ENCODE peak calls at places on chromosomes 5 and 9, in six cellular contexts. One of them, this sample, is unnamed.

GRCh38 chr5:97778451-97778850 is 595.4 kb upstream of the RIOK2 start:
- DNase-seq in IMR-90: peak
- DNase-seq in uterus: no peak
- DNase-seq in tibial nerve: no peak
- DNase-seq in adrenal gland: no peak
- DNase-seq in heart right ventricle: no peak
- DNase-seq in this sample: no peak

GRCh38 chr5:132408456-132408855 is 38.9 kb downstream of the SLC22A5 start:
- DNase-seq in IMR-90: no peak
- DNase-seq in uterus: no peak
- DNase-seq in tibial nerve: no peak
- DNase-seq in adrenal gland: no peak
- DNase-seq in heart right ventricle: no peak
- DNase-seq in this sample: no peak

GRCh38 chr5:36373527-36374086 is 71.9 kb upstream of the RANBP3L start:
- DNase-seq in IMR-90: peak
- DNase-seq in uterus: peak
- DNase-seq in tibial nerve: peak
- DNase-seq in adrenal gland: peak
- DNase-seq in heart right ventricle: peak
- DNase-seq in this sample: peak

GRCh38 chr5:40066616-40067015 is 613.1 kb upstream of the PTGER4 start:
- DNase-seq in IMR-90: no peak
- DNase-seq in uterus: no peak
- DNase-seq in tibial nerve: no peak
- DNase-seq in adrenal gland: no peak
- DNase-seq in heart right ventricle: no peak
- DNase-seq in this sample: no peak

GRCh38 chr9:84832453-84832852 is 162.9 kb downstream of the NTRK2 start:
- DNase-seq in IMR-90: no peak
- DNase-seq in uterus: no peak
- DNase-seq in tibial nerve: no peak
- DNase-seq in adrenal gland: no peak
- DNase-seq in heart right ventricle: no peak
- DNase-seq in this sample: no peak

GRCh38 chr9:37917801-37918664 is 14.1 kb upstream of the SLC25A51 start:
- DNase-seq in IMR-90: no peak
- DNase-seq in uterus: no peak
- DNase-seq in tibial nerve: no peak
- DNase-seq in adrenal gland: no peak
- DNase-seq in heart right ventricle: no peak
- DNase-seq in this sample: no peak

GRCh38 chr5:104937591-104937990 is 1375.0 kb upstream of the NUDT12 start:
- DNase-seq in IMR-90: no peak
- DNase-seq in uterus: no peak
- DNase-seq in tibial nerve: no peak
- DNase-seq in adrenal gland: no peak
- DNase-seq in heart right ventricle: no peak
- DNase-seq in this sample: no peak

GRCh38 chr5:174303437-174304045 is 258.0 kb downstream of the NSG2 start:
- DNase-seq in IMR-90: no peak
- DNase-seq in uterus: no peak
- DNase-seq in tibial nerve: no peak
- DNase-seq in adrenal gland: no peak
- DNase-seq in heart right ventricle: no peak
- DNase-seq in this sample: no peak

GRCh38 chr9:82553654-82554366 is 509.1 kb downstream of the RASEF start:
- DNase-seq in IMR-90: peak
- DNase-seq in uterus: no peak
- DNase-seq in tibial nerve: no peak
- DNase-seq in adrenal gland: no peak
- DNase-seq in heart right ventricle: no peak
- DNase-seq in this sample: no peak

GRCh38 chr9:36306481-36307306 is 48.4 kb upstream of the GNE start:
- DNase-seq in IMR-90: peak
- DNase-seq in uterus: no peak
- DNase-seq in tibial nerve: no peak
- DNase-seq in adrenal gland: no peak
- DNase-seq in heart right ventricle: no peak
- DNase-seq in this sample: no peak

GRCh38 chr9:69085523-69086283 is 50.2 kb downstream of the FXN start:
- DNase-seq in IMR-90: peak
- DNase-seq in uterus: no peak
- DNase-seq in tibial nerve: no peak
- DNase-seq in adrenal gland: no peak
- DNase-seq in heart right ventricle: no peak
- DNase-seq in this sample: no peak

GRCh38 chr5:83363111-83363510 is 108.4 kb upstream of the VCAN start:
- DNase-seq in IMR-90: no peak
- DNase-seq in uterus: no peak
- DNase-seq in tibial nerve: no peak
- DNase-seq in adrenal gland: no peak
- DNase-seq in heart right ventricle: no peak
- DNase-seq in this sample: no peak

GRCh38 chr9:84138543-84138942 is 157.9 kb downstream of the RMI1 start:
- DNase-seq in IMR-90: no peak
- DNase-seq in uterus: no peak
- DNase-seq in tibial nerve: no peak
- DNase-seq in adrenal gland: no peak
- DNase-seq in heart right ventricle: no peak
- DNase-seq in this sample: no peak

GRCh38 chr5:94228791-94229190 is 389.6 kb downstream of the KIAA0825 start:
- DNase-seq in IMR-90: no peak
- DNase-seq in uterus: no peak
- DNase-seq in tibial nerve: no peak
- DNase-seq in adrenal gland: no peak
- DNase-seq in heart right ventricle: no peak
- DNase-seq in this sample: no peak

GRCh38 chr9:4798281-4798680 is 5.5 kb downstream of the RCL1 start:
- DNase-seq in IMR-90: no peak
- DNase-seq in uterus: no peak
- DNase-seq in tibial nerve: no peak
- DNase-seq in adrenal gland: no peak
- DNase-seq in heart right ventricle: no peak
- DNase-seq in this sample: no peak

GRCh38 chr5:34042302-34042701 is 711 bp downstream of the C1QTNF3 start:
- DNase-seq in IMR-90: no peak
- DNase-seq in uterus: no peak
- DNase-seq in tibial nerve: no peak
- DNase-seq in adrenal gland: peak
- DNase-seq in heart right ventricle: no peak
- DNase-seq in this sample: no peak

GRCh38 chr9:135320943-135321342 is 158.6 kb upstream of the PPP1R26 start:
- DNase-seq in IMR-90: no peak
- DNase-seq in uterus: no peak
- DNase-seq in tibial nerve: no peak
- DNase-seq in adrenal gland: no peak
- DNase-seq in heart right ventricle: no peak
- DNase-seq in this sample: no peak

GRCh38 chr5:109743770-109744212 is 54.1 kb downstream of the MAN2A1 start:
- DNase-seq in IMR-90: peak
- DNase-seq in uterus: no peak
- DNase-seq in tibial nerve: no peak
- DNase-seq in adrenal gland: peak
- DNase-seq in heart right ventricle: no peak
- DNase-seq in this sample: no peak

GRCh38 chr9:137960496-137960895 is 82.9 kb downstream of the CACNA1B start:
- DNase-seq in IMR-90: no peak
- DNase-seq in uterus: no peak
- DNase-seq in tibial nerve: no peak
- DNase-seq in adrenal gland: no peak
- DNase-seq in heart right ventricle: no peak
- DNase-seq in this sample: no peak

GRCh38 chr9:19782005-19782404 is 6.8 kb downstream of the SLC24A2 start:
- DNase-seq in IMR-90: no peak
- DNase-seq in uterus: no peak
- DNase-seq in tibial nerve: no peak
- DNase-seq in adrenal gland: no peak
- DNase-seq in heart right ventricle: no peak
- DNase-seq in this sample: no peak

GRCh38 chr5:54207566-54207965 is 102.8 kb downstream of the ARL15 start:
- DNase-seq in IMR-90: no peak
- DNase-seq in uterus: no peak
- DNase-seq in tibial nerve: no peak
- DNase-seq in adrenal gland: no peak
- DNase-seq in heart right ventricle: no peak
- DNase-seq in this sample: no peak

GRCh38 chr9:708182-708555 is 133.3 kb upstream of the DMRT1 start:
- DNase-seq in IMR-90: no peak
- DNase-seq in uterus: no peak
- DNase-seq in tibial nerve: no peak
- DNase-seq in adrenal gland: no peak
- DNase-seq in heart right ventricle: no peak
- DNase-seq in this sample: no peak
- H3K27ac ChIP-seq in IMR-90: peak
- H3K27ac ChIP-seq in uterus: peak
- H3K27ac ChIP-seq in tibial nerve: no peak
- H3K27ac ChIP-seq in adrenal gland: no peak
- H3K27ac ChIP-seq in heart right ventricle: peak
- H3K27ac ChIP-seq in this sample: peak

DNA sequence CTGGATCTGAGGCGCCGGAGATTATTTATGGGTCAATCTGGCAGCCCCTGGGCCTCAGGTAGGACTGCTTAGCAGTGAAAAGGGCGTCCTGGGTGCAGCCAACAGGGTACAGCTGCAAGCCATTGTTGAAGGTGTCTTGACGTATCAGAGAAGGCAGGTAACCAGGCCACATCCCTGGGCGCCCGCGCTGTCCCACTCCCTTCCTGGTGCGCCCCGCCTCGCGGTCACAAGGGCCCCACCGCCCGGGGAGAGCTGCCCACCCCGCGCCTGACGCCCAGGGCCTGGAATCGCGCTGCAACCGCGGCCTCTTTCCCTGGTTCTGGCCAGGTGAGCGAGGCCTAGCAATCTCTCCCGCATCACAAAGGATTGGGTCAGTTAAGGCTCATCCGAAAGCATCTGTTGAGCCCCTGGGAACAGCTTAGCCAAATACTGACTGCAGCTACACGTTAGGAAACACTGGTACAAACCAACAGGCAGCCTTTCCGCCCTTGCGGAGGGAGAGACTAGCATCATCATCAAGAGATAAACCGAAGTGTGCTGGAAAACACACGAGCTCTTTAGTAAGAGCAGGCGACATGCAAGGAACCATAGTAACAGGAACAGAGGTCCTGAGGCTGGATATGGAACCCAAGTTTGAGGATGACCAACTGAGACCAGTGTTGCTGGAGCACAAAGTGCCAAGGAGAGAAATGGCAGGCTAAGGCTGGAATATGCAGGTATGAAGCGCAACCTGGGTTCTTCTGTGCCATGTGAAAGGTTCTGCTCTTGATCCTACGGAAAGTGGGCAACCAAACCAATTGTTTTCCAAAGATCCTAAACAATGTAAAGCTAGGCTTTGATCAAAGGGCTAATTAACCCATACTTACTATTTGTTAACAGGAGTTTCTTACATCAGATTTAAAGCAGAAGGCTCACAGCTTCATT is 3.5 kb downstream of the RPS23 start:
- DNase-seq in IMR-90: no peak
- DNase-seq in uterus: no peak
- DNase-seq in tibial nerve: no peak
- DNase-seq in adrenal gland: no peak
- DNase-seq in heart right ventricle: no peak
- DNase-seq in this sample: no peak
- TF ChIP-seq CTCF in IMR-90: no peak
- TF ChIP-seq CTCF in uterus: no peak
- TF ChIP-seq CTCF in tibial nerve: no peak
- TF ChIP-seq CTCF in adrenal gland: no peak
- TF ChIP-seq CTCF in heart right ventricle: no peak
- TF ChIP-seq CTCF in this sample: no peak

DNA sequence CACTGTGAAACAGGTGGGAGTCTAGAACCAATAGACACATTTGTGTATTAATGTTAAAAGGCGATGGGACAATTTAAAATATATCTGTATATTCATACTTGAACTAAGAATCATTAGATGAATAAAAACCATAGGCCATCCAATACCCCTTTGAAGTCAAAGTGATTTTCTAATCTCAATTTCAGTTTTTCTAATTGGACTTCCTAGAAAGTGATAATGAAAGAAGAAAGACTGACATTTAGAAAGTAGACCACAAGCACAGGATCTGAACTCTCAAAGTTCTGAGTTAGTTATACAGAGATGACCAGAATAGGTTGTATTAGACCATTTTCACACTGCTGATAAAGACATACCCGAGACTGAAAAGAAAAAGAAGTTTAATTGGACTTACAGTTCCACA is 412.8 kb upstream of the PIK3R1 start:
- DNase-seq in IMR-90: no peak
- DNase-seq in uterus: no peak
- DNase-seq in tibial nerve: no peak
- DNase-seq in adrenal gland: no peak
- DNase-seq in heart right ventricle: no peak
- DNase-seq in this sample: no peak
- H3K27ac ChIP-seq in IMR-90: no peak
- H3K27ac ChIP-seq in uterus: no peak
- H3K27ac ChIP-seq in tibial nerve: no peak
- H3K27ac ChIP-seq in adrenal gland: no peak
- H3K27ac ChIP-seq in heart right ventricle: no peak
- H3K27ac ChIP-seq in this sample: no peak

GRCh38 chr9:92242779-92243136 is 50.7 kb downstream of the IARS1 start:
- DNase-seq in IMR-90: no peak
- DNase-seq in uterus: no peak
- DNase-seq in tibial nerve: no peak
- DNase-seq in adrenal gland: no peak
- DNase-seq in heart right ventricle: no peak
- DNase-seq in this sample: no peak

GRCh38 chr9:92247296-92247695 is 46.2 kb downstream of the IARS1 start:
- DNase-seq in IMR-90: peak
- DNase-seq in uterus: no peak
- DNase-seq in tibial nerve: no peak
- DNase-seq in adrenal gland: no peak
- DNase-seq in heart right ventricle: no peak
- DNase-seq in this sample: no peak

GRCh38 chr9:92245005-92245797 is 48.3 kb downstream of the IARS1 start:
- DNase-seq in IMR-90: peak
- DNase-seq in uterus: no peak
- DNase-seq in tibial nerve: no peak
- DNase-seq in adrenal gland: no peak
- DNase-seq in heart right ventricle: no peak
- DNase-seq in this sample: no peak

GRCh38 chr9:92236915-92237314 is 56.6 kb downstream of the IARS1 start:
- DNase-seq in IMR-90: no peak
- DNase-seq in uterus: no peak
- DNase-seq in tibial nerve: no peak
- DNase-seq in adrenal gland: no peak
- DNase-seq in heart right ventricle: no peak
- DNase-seq in this sample: no peak

DNA sequence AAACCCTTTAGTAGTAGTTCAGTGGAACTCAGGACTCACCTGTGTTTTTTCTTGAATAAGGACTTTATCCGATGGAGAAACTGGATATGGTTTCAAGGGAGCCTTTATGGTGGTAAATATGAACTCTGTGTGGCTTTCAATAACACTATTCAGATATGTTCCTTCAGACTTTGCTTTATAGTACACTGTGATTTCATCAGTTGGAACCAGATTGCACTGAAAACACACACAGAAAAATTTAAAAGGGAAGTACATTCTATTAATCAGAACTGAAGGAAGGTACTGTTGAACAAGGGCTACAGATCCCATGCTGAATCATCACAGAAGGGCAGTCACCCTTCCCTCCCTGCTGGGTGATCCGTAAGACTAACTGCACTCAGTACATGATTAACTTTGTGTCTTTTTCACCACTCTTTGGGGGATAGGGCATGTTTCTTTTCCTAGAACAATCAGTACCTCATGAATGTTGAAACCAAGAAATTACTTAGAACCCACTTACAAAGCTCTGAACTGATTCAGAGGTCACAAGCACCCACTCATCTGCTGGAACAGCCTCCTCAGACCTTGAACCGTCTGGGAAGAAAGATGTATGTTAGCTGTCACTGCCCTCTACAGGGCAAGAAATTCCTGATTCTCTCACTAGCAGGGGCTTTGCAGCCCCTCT is 51.2 kb downstream of the IARS1 start:
- DNase-seq in IMR-90: peak
- DNase-seq in uterus: peak
- DNase-seq in tibial nerve: no peak
- DNase-seq in adrenal gland: peak
- DNase-seq in heart right ventricle: no peak
- DNase-seq in this sample: no peak
- TF ChIP-seq CTCF in IMR-90: peak
- TF ChIP-seq CTCF in uterus: peak
- TF ChIP-seq CTCF in tibial nerve: no peak
- TF ChIP-seq CTCF in adrenal gland: peak
- TF ChIP-seq CTCF in heart right ventricle: peak
- TF ChIP-seq CTCF in this sample: no peak